ENCODE peak calls at places on chromosomes 6 and 20, in five cellular contexts. P is foreskin fibroblast, N is 8988T, Z is progenitor cell of endocrine pancreas, L is activated T-cell treated with anti-CD3 and anti-CD28 coated beads for 4 hours. W is an unnamed sample.

GRCh38 chr6:4381379-4381778 is 246.0 kb upstream of the ECI2 start:
- DNase-seq in P (peak), N (no peak), Z (no peak), L (no peak), W (no peak)

GRCh38 chr6:54525731-54526130 is 217.5 kb downstream of the TINAG start:
- DNase-seq in P (peak), N (no peak), Z (no peak), L (no peak), W (peak)

GRCh38 chr6:82589509-82590206 is 226.0 kb downstream of the TPBG start:
- DNase-seq in P (peak), N (peak), Z (no peak), L (no peak), W (peak)

GRCh38 chr20:38829296-38829875 is 23.9 kb downstream of the PPP1R16B start:
- DNase-seq in P (no peak), N (no peak), Z (no peak), L (no peak), W (no peak)

GRCh38 chr20:5168582-5169396 is 42.0 kb downstream of the CDS2 start:
- DNase-seq in P (peak), N (peak), Z (no peak), L (no peak), W (no peak)

GRCh38 chr6:56803594-56803993 is 151.3 kb upstream of the BEND6 start:
- DNase-seq in P (peak), N (no peak), Z (no peak), L (no peak), W (peak)

GRCh38 chr6:169415179-169415578 is 161.5 kb upstream of the THBS2 start:
- DNase-seq in P (peak), N (no peak), Z (no peak), L (no peak), W (no peak)

GRCh38 chr20:35235881-35236280 is 9.4 kb downstream of the MMP24 start:
- DNase-seq in P (no peak), N (no peak), Z (no peak), L (no peak), W (no peak)

GRCh38 chr6:137217801-137218472 is 1.2 kb downstream of the IFNGR1 start:
- DNase-seq in P (peak), N (no peak), Z (no peak), L (no peak), W (no peak)

GRCh38 chr6:54419885-54420284 is 111.6 kb downstream of the TINAG start:
- DNase-seq in P (peak), N (no peak), Z (no peak), L (no peak), W (peak)

GRCh38 chr20:64242003-64242796 is 13.3 kb upstream of the PCMTD2 start:
- DNase-seq in P (no peak), N (no peak), Z (no peak), L (no peak), W (no peak)

GRCh38 chr6:491233-491632 is 99.7 kb downstream of the IRF4 start:
- DNase-seq in P (no peak), N (no peak), Z (no peak), L (no peak), W (no peak)

GRCh38 chr6:141393405-141394124 is 739.2 kb upstream of the GJE1 start:
- DNase-seq in P (no peak), N (no peak), Z (no peak), L (no peak), W (no peak)